ENCODE peak calls at places on chromosome 2, in eight cellular contexts. Y is activated naive CD4-positive, alpha-beta T cell treated with anti-CD3 and anti-CD28 coated beads, Interleukin-2, amount 10 ng/mL, durations not matched to agents 7 days and 5 days; K is glomerular endothelial cell; S is left cardiac atrium; P is left kidney; N is AG08395; A is DND-41; E is NCI-H446 treated with DMSO at 0.1 percent for 48 hours. L is an unnamed sample.

GRCh38 chr2:53202063-53202462 is 565.5 kb upstream of the CHAC2 start:
- DNase-seq in S (peak), E (peak), Y (no peak), N (peak), P (peak), K (no peak), A (no peak), L (no peak)

GRCh38 chr2:10171006-10171800 is 48.7 kb downstream of the RRM2 start:
- DNase-seq in E (no peak), Y (no peak), S (peak), A (no peak), K (no peak), N (no peak), P (no peak), L (no peak)

GRCh38 chr2:5111581-5111980 is 580.6 kb upstream of the SOX11 start:
- DNase-seq in E (no peak), S (no peak), K (no peak), A (no peak), Y (no peak), P (peak), N (no peak), L (no peak)

GRCh38 chr2:202344178-202344577 is 31.9 kb upstream of the BMPR2 start:
- DNase-seq in Y (no peak), E (no peak), K (no peak), N (no peak), P (no peak), A (no peak), S (no peak), L (no peak)

GRCh38 chr2:32011566-32011960 is 755 bp upstream of the MEMO1 start:
- DNase-seq in S (no peak), N (no peak), K (no peak), P (no peak), E (no peak), A (no peak), Y (no peak), L (no peak)

GRCh38 chr2:25698752-25699151 is 25.4 kb upstream of the DTNB start:
- DNase-seq in P (no peak), K (no peak), A (no peak), E (no peak), S (no peak), Y (no peak), N (no peak), L (no peak)

GRCh38 chr2:143263045-143263625 is 133.9 kb downstream of the ARHGAP15 start:
- DNase-seq in E (no peak), K (no peak), N (no peak), S (no peak), A (no peak), Y (no peak), P (no peak), L (peak)

GRCh38 chr2:118310016-118310877 is 222.0 kb downstream of the INSIG2 start:
- DNase-seq in N (peak), A (no peak), S (peak), Y (peak), P (peak), K (no peak), E (no peak), L (no peak)

GRCh38 chr2:101341901-101342624 is 33.6 kb upstream of the RNF149 start:
- DNase-seq in K (no peak), E (peak), S (peak), Y (peak), N (peak), A (peak), P (peak), L (peak)

GRCh38 chr2:112692496-112692911 is 28.3 kb upstream of the NT5DC4 start:
- DNase-seq in E (peak), P (peak), S (peak), Y (peak), N (peak), K (peak), A (peak), L (peak)

GRCh38 chr2:191386938-191387536 is 141.8 kb downstream of the MYO1B start:
- DNase-seq in E (no peak), Y (no peak), P (no peak), N (peak), K (no peak), A (no peak), S (no peak), L (no peak)

GRCh38 chr2:23828986-23829385 is 97.9 kb downstream of the ATAD2B start:
- DNase-seq in E (no peak), A (no peak), P (no peak), S (no peak), N (peak), Y (no peak), K (no peak), L (no peak)

GRCh38 chr2:218027426-218028188 is 24.8 kb upstream of the TNS1 start:
- DNase-seq in N (no peak), A (no peak), E (no peak), Y (no peak), S (no peak), P (no peak), K (no peak), L (no peak)

GRCh38 chr2:68561372-68561771 is 82.0 kb upstream of the PROKR1 start:
- DNase-seq in A (no peak), Y (no peak), P (no peak), S (no peak), N (no peak), K (no peak), E (no peak), L (no peak)

GRCh38 chr2:3302751-3303582 is 74.7 kb downstream of the EIPR1 start:
- DNase-seq in A (no peak), P (peak), E (no peak), S (no peak), K (no peak), N (no peak), Y (no peak), L (no peak)

GRCh38 chr2:231940795-231941194 is 14.6 kb upstream of the NPPC start:
- DNase-seq in P (no peak), A (no peak), S (no peak), N (no peak), Y (no peak), E (no peak), K (no peak), L (no peak)

GRCh38 chr2:152762202-152762601 is 43.8 kb downstream of the ARL6IP6 start:
- DNase-seq in K (peak), Y (no peak), A (no peak), S (peak), N (peak), P (peak), E (no peak), L (peak)

GRCh38 chr2:121400206-121400605 is 115.2 kb upstream of the TFCP2L1 start:
- DNase-seq in E (no peak), S (no peak), P (peak), N (no peak), Y (no peak), K (no peak), A (no peak), L (no peak)

GRCh38 chr2:96164459-96165184 is 19.4 kb upstream of the DUSP2 start:
- DNase-seq in K (no peak), P (peak), A (peak), E (no peak), Y (peak), S (no peak), N (no peak), L (no peak)

GRCh38 chr2:236943841-236944513 is 141.7 kb upstream of the COPS8 start:
- DNase-seq in A (no peak), E (no peak), S (no peak), Y (no peak), P (no peak), N (no peak), K (no peak), L (no peak)

GRCh38 chr2:40421643-40422297 is 30.1 kb downstream of the SLC8A1 start:
- DNase-seq in P (peak), K (no peak), S (no peak), E (no peak), Y (no peak), N (no peak), A (no peak), L (no peak)

GRCh38 chr2:108904680-108905079 is 84.3 kb downstream of the EDAR start:
- DNase-seq in E (no peak), P (no peak), Y (no peak), K (no peak), S (no peak), A (no peak), N (no peak), L (no peak)

GRCh38 chr2:1521191-1521877 is 108.1 kb downstream of the TPO start:
- DNase-seq in S (no peak), N (no peak), K (no peak), A (no peak), Y (peak), P (no peak), E (no peak), L (no peak)